ENCODE peak calls at places on chromosome 16, in four cellular contexts. V is GM12878, J is SK-N-SH, I is K562. F is an unnamed sample. For H4K20me1, the result is how much of the 10 kb centered on the place peaks cover.

GRCh38 chr16:27781195-27781524 is 231.2 kb downstream of the KATNIP start:
- DNase-seq in J (peak), V (no peak), I (no peak), F (no peak)

GRCh38 chr16:87701066-87701425 is 64.7 kb downstream of the KLHDC4 start:
- DNase-seq in I (no peak), V (no peak), J (no peak), F (no peak)

GRCh38 chr16:12775689-12776236 is 27.9 kb downstream of the CPPED1 start:
- DNase-seq in I (no peak), V (no peak), J (no peak), F (no peak)

GRCh38 chr16:22787456-22788189 is 26.3 kb upstream of the HS3ST2 start:
- DNase-seq in V (no peak), J (peak), I (no peak), F (no peak)

GRCh38 chr16:64321066-64321465 is 800.8 kb downstream of the CDH11 start:
- DNase-seq in J (no peak), I (no peak), V (no peak), F (no peak)

GRCh38 chr16:4798456-4798855 is 3.3 kb downstream of the SMIM22 start:
- DNase-seq in V (no peak), J (no peak), I (no peak), F (no peak)

GRCh38 chr16:19415461-19415860 is 2.2 kb upstream of the TMC5 start:
- DNase-seq in V (no peak), J (no peak), I (no peak), F (no peak)

GRCh38 chr16:73142069-73142880 is 94.3 kb upstream of the ZFHX3 start:
- DNase-seq in V (no peak), J (no peak), I (no peak), F (no peak)

GRCh38 chr16:58503863-58504688 is 4.1 kb downstream of the NDRG4 start:
- DNase-seq in I (no peak), J (no peak), V (no peak), F (no peak)

GRCh38 chr16:55401036-55401435 is 77.0 kb downstream of the IRX6 start:
- DNase-seq in J (no peak), V (no peak), I (no peak), F (no peak)

GRCh38 chr16:8055761-8056160 is 534.5 kb downstream of the TMEM114 start:
- DNase-seq in J (no peak), I (no peak), V (no peak), F (no peak)
- TF ChIP-seq NRF1 in J (no peak), I (no peak), V (no peak), F (no peak)

GRCh38 chr16:85382717-85383118 is 230.4 kb upstream of the GSE1 start:
- DNase-seq in J (no peak), I (no peak), V (no peak), F (no peak)
- H4K20me1 ChIP-seq in J (under half), I (under half), V (under half), F (under half)

GRCh38 chr16:69112285-69113129 is 7.1 kb downstream of the HAS3 start:
- DNase-seq in I (peak), V (no peak), J (peak), F (no peak)
- TF ChIP-seq CHD2 in I (no peak), V (no peak), J (no peak), F (no peak)

GRCh38 chr16:50666658-50667496 is 14.2 kb downstream of the SNX20 start:
- DNase-seq in V (peak), J (no peak), I (no peak), F (no peak)
- TF ChIP-seq NRF1 in V (no peak), J (no peak), I (no peak), F (no peak)

GRCh38 chr16:89721644-89722391 is 481 bp downstream of the ZNF276 start:
- DNase-seq in I (peak), J (peak), V (no peak), F (no peak)

GRCh38 chr16:89720859-89721643 is at the start of the genes VPS9D1 and ZNF276:
- DNase-seq in V (no peak), J (peak), I (peak), F (no peak)

GRCh38 chr16:89722392-89723278 is 1.3 kb downstream of the ZNF276 start:
- DNase-seq in I (no peak), V (no peak), J (no peak), F (no peak)

GRCh38 chr16:89720520-89720858 is 209 bp downstream of the VPS9D1 start:
- DNase-seq in I (peak), V (no peak), J (peak), F (peak)

DNA sequence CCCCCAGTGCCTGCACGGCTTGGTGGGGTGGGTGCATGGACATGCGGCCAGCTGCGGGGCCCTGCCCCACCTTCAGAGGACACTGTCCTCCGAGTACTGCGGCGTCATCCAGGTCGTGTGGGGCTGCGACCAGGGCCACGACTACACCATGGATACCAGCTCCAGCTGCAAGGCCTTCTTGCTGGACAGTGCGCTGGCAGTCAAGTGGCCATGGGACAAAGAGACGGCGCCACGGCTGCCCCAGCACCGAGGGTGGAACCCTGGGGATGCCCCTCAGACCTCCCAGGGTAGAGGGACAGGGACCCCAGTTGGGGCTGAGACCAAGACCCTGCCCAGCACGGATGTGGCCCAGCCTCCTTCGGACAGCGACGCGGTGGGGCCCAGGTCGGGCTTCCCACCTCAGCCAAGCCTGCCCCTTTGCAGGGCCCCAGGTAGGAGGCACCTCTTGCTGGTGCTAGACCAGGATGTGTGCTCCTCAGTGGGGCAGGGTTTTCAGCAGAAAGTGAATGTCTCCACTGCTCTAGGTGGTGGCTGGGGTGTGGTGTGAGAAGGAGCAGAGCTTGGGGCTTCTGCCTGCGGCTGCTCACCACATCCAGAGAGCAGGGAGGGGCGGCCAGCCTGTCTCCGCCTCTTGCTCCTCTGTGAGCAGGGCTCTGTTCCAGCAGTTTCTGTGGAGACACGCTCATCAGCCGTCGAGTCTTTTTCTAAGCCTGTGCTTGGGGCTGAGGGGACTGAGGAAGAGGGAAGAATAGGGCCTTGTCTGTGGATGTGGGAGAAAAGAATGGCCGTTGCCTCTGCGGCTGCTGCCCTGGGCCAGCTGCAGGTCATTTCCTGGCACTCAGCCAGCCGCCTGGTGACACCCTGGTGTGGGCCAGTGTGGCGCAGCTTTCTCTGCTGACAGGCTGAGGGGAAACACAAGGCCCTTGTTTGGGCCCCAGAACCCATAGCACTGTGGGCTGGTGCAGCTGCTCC is 2.2 kb downstream of the ZNF276 start:
- DNase-seq in J (peak), I (no peak), V (no peak), F (no peak)
- H4K20me1 ChIP-seq in J (under half), I (under half), V (under half), F (under half)

DNA sequence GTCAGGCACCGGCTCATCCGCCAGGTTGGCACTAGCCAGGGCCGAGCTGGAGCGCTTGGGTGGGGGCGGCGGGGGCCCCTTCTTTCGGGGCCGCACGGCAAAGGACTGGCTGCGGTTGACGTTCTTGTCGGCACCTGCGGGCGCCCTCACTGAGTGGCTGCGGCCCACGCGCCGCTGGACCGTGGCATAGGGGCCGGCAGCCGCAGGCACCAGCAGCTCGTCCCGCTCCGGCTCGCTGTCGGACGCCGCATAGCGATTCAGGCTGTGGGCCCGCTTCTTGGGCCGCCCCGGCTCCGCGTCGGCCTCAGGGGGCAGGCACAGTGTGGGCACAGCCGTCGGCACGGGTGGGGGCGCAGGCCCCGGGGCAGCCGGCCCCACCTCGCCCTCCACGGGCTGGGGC is 15.9 kb downstream of the CASKIN1 start:
- DNase-seq in I (no peak), V (no peak), J (no peak), F (no peak)
- TF ChIP-seq CHD2 in I (no peak), V (no peak), J (no peak), F (no peak)

DNA sequence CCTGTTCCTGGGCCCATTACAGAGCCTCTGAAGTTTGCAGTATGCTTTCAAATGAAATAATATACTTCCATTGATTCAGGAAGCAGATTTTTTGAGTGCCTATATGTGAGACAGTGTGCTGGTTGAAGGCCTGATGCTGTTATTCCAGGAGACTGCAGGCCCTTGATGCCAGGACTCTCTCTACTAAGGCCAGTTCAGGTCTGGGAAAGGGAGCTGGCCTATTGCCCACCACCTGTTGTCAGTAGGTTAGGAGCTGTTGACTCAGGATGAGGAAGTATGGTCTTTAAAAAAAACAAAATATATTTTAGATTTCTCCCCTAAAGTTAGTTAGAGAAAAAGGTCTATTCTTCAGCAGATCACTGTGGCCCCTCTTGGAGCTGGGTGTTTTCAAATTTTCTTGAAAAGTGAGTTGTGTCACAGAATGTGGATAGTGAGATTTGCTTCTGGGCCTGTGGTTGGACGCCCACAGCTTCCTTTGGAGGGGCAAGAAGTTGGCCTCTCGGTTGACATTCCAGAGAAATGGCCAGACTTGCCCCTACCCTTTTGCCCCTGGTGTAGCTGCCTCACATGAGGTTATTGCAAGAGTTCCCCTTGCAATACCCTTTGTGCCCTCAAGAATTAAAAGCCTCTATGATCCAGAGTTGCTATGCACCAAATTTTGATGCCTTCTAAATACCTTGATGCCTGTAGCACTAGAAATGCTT is 7.9 kb downstream of the ESRP2 start:
- DNase-seq in V (no peak), J (no peak), I (no peak), F (no peak)
- TF ChIP-seq NRF1 in V (no peak), J (no peak), I (no peak), F (no peak)